ENCODE peak calls at places on chromosome 13, in six cellular contexts. B is left ventricle myocardium inferior, Q is endodermal cell, F is mesendoderm, W is heart left ventricle, R is colonic mucosa. T is an unnamed sample. For H3K4me1, the result is how much of the 10 kb centered on the place peaks cover.

GRCh38 chr13:112244495-112245177 is 131.5 kb upstream of the SPACA7 start:
- DNase-seq in Q (peak), W (no peak), B (no peak), R (peak), F (no peak), T (peak)

GRCh38 chr13:100721885-100722512 is 47.4 kb upstream of the TMTC4 start:
- DNase-seq in B (no peak), R (peak), F (peak), Q (peak), W (peak), T (no peak)

GRCh38 chr13:66835040-66835628 is 395.0 kb downstream of the PCDH9 start:
- DNase-seq in R (peak), F (peak), W (peak), Q (peak), B (peak), T (peak)

GRCh38 chr13:31018511-31018910 is 86.1 kb downstream of the TEX26 start:
- DNase-seq in F (no peak), B (no peak), Q (no peak), W (no peak), R (no peak), T (no peak)

GRCh38 chr13:63184693-63185092 is 1769.0 kb upstream of the PCDH20 start:
- DNase-seq in F (peak), B (no peak), R (no peak), W (no peak), Q (peak), T (no peak)

GRCh38 chr13:30049692-30050091 is 199.3 kb upstream of the UBL3 start:
- DNase-seq in W (no peak), R (no peak), B (no peak), Q (no peak), F (no peak), T (no peak)

GRCh38 chr13:24631922-24632321 is 48.3 kb upstream of the ATP12A start:
- DNase-seq in Q (no peak), F (no peak), R (no peak), B (no peak), W (no peak), T (no peak)

GRCh38 chr13:59702269-59702668 is 461.5 kb downstream of the DIAPH3 start:
- DNase-seq in B (no peak), Q (no peak), F (no peak), R (no peak), W (no peak), T (no peak)

GRCh38 chr13:75219479-75220237 is 262.3 kb downstream of the TBC1D4 start:
- DNase-seq in Q (peak), R (peak), B (peak), W (peak), F (peak), T (peak)

GRCh38 chr13:72504026-72504925 is 223.2 kb downstream of the MZT1 start:
- DNase-seq in F (no peak), Q (no peak), R (no peak), B (no peak), W (no peak), T (no peak)

GRCh38 chr13:53206455-53206854 is 177.8 kb downstream of the OLFM4 start:
- DNase-seq in W (no peak), F (peak), R (no peak), B (no peak), Q (no peak), T (no peak)

GRCh38 chr13:44157614-44158013 is 216.0 kb upstream of the SERP2 start:
- DNase-seq in W (no peak), Q (no peak), F (no peak), R (no peak), B (no peak), T (no peak)

GRCh38 chr13:79909664-79910063 is 428.7 kb downstream of the NDFIP2 start:
- DNase-seq in F (no peak), Q (no peak), W (no peak), B (no peak), R (no peak), T (no peak)

GRCh38 chr13:40377783-40378182 is 288.7 kb downstream of the FOXO1 start:
- DNase-seq in W (no peak), B (no peak), F (no peak), Q (no peak), R (no peak), T (no peak)

GRCh38 chr13:79501538-79502232 is 20.7 kb downstream of the NDFIP2 start:
- DNase-seq in F (no peak), Q (no peak), R (no peak), B (no peak), W (no peak), T (no peak)

GRCh38 chr13:99265823-99266426 is 7.7 kb upstream of the GPR18 start:
- DNase-seq in B (no peak), Q (no peak), F (peak), R (no peak), W (no peak), T (no peak)

GRCh38 chr13:30431269-30431950 is 9.1 kb downstream of the UBE2L5 start:
- DNase-seq in F (no peak), B (no peak), R (no peak), Q (no peak), W (no peak), T (no peak)

GRCh38 chr13:99864627-99864990 is 107.0 kb downstream of the ZIC5 start:
- DNase-seq in F (no peak), W (no peak), R (no peak), Q (peak), B (no peak), T (no peak)

GRCh38 chr13:20391597-20392452 is 133.8 kb downstream of the CRYL1 start:
- DNase-seq in Q (peak), R (no peak), B (no peak), W (no peak), F (peak), T (no peak)

GRCh38 chr13:22828081-22828480 is 352.7 kb upstream of the SGCG start:
- DNase-seq in F (no peak), R (no peak), B (no peak), W (no peak), Q (no peak), T (no peak)

GRCh38 chr13:39530996-39531395 is 72.0 kb downstream of the LHFPL6 start:
- DNase-seq in Q (no peak), F (no peak), B (no peak), W (no peak), R (no peak), T (no peak)

GRCh38 chr13:44191103-44191502 is 182.5 kb upstream of the SERP2 start:
- DNase-seq in B (no peak), R (no peak), Q (no peak), W (no peak), F (no peak), T (no peak)

GRCh38 chr13:109699628-109700071 is 86.7 kb downstream of the IRS2 start:
- DNase-seq in F (peak), Q (peak), B (no peak), W (no peak), R (no peak), T (no peak)

GRCh38 chr13:67075239-67075638 is 154.9 kb downstream of the PCDH9 start:
- DNase-seq in W (no peak), F (no peak), Q (no peak), R (no peak), B (no peak), T (no peak)

GRCh38 chr13:46553521-46553885 is 533 bp downstream of the LRCH1 start:
- DNase-seq in B (no peak), W (peak), F (peak), Q (peak), R (peak), T (peak)

GRCh38 chr13:80215368-80215767 is 125.6 kb downstream of the SPRY2 start:
- DNase-seq in B (no peak), W (no peak), R (no peak), F (no peak), Q (no peak), T (no peak)

GRCh38 chr13:32255744-32256120 is 59.4 kb downstream of the ZAR1L start:
- DNase-seq in B (no peak), F (no peak), W (no peak), Q (no peak), R (no peak), T (no peak)
- H3K4me1 ChIP-seq in B (half or more), F (under half), W (half or more), Q (under half), R (under half), T (under half)

GRCh38 chr13:21670006-21670882 is 629 bp upstream of the FGF9 start:
- DNase-seq in Q (peak), F (peak), W (peak), B (peak), R (peak), T (peak)
- H3K4me1 ChIP-seq in Q (under half), F (under half), W (under half), B (half or more), R (under half), T (under half)

DNA sequence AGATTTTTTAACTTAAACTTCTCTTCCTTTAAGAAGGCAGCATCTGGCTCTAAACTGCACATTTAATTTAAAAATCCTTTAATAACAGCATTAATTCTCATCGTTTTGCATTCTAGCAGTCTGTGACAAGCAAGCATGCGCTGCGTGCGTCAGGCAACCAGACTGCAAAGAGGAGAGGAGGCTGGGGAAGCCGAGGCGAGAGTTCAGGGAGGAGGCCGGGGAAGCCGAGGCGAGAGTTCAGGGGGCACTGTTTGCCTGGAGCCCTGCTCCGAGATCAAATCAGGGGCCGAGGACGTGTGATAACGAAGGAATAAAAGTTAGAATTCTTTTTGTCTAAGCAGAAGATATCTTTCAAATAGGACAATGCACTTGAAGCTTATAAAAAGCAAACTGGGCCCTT is 435.7 kb downstream of the EFNB2 start:
- DNase-seq in F (no peak), Q (no peak), B (no peak), R (peak), W (no peak), T (no peak)
- H3K4me1 ChIP-seq in F (under half), Q (under half), B (under half), R (under half), W (under half), T (under half)

GRCh38 chr13:95267662-95268369 is 33.4 kb downstream of the ABCC4 start:
- DNase-seq in Q (no peak), R (peak), W (no peak), F (peak), B (no peak), T (peak)
- H3K4me1 ChIP-seq in Q (under half), R (under half), W (under half), F (under half), B (under half), T (under half)

T was measured in kidney.